ENCODE peak calls at places on chromosomes 1 and 21, in five cellular contexts. F is AG09319, N is pancreas, O is nephron progenitor cell, M is AG04449. L is an unnamed sample.

GRCh38 chr1:44543816-44544185 is 130.5 kb downstream of the TMEM53 start:
- DNase-seq in F (no peak), N (no peak), O (no peak), M (no peak), L (no peak)

GRCh38 chr1:41673355-41673754 is 188.9 kb upstream of the EDN2 start:
- DNase-seq in F (no peak), N (no peak), O (no peak), M (no peak), L (no peak)

GRCh38 chr1:9332513-9333143 is 39.9 kb downstream of the SPSB1 start:
- DNase-seq in F (no peak), N (no peak), O (no peak), M (no peak), L (no peak)

GRCh38 chr1:195637474-195637873 is 970.8 kb downstream of the KCNT2 start:
- DNase-seq in F (no peak), N (no peak), O (no peak), M (no peak), L (no peak)

GRCh38 chr1:178625695-178626094 is 99.3 kb upstream of the RALGPS2 start:
- DNase-seq in F (no peak), N (no peak), O (no peak), M (no peak), L (no peak)

GRCh38 chr21:35294231-35294898 is 245.3 kb upstream of the RUNX1 start:
- DNase-seq in F (no peak), N (peak; percentile 29), O (no peak), M (no peak), L (no peak)

GRCh38 chr1:32906652-32907051 is 5.5 kb upstream of the TMEM54 start:
- DNase-seq in F (no peak), N (no peak), O (no peak), M (no peak), L (no peak)

GRCh38 chr1:99122039-99122438 is 117.4 kb upstream of the PLPPR5 start:
- DNase-seq in F (no peak), N (no peak), O (no peak), M (no peak), L (no peak)

GRCh38 chr1:151568626-151569088 is 28.5 kb downstream of the TUFT1 start:
- DNase-seq in F (no peak), N (no peak), O (no peak), M (no peak), L (no peak)

GRCh38 chr1:87136607-87137341 is 191.9 kb upstream of the LMO4 start:
- DNase-seq in F (no peak), N (no peak), O (no peak), M (no peak), L (no peak)

GRCh38 chr1:192516776-192517297 is 58.7 kb upstream of the RGS1 start:
- DNase-seq in F (no peak), N (no peak), O (no peak), M (no peak), L (no peak)

GRCh38 chr1:46547481-46548383 is 3.7 kb downstream of the KNCN start:
- DNase-seq in F (no peak), N (no peak), O (no peak), M (no peak), L (peak; percentile 55)

GRCh38 chr1:155976062-155976912 is 2.1 kb downstream of the ARHGEF2 start:
- DNase-seq in F (peak; percentile 59), N (no peak), O (peak; percentile 33), M (no peak), L (peak; percentile 55)

GRCh38 chr1:239719642-239720258 is 333.4 kb downstream of the CHRM3 start:
- DNase-seq in F (no peak), N (no peak), O (no peak), M (no peak), L (no peak)

GRCh38 chr1:73056826-73057225 is 774.5 kb upstream of the NEGR1 start:
- DNase-seq in F (no peak), N (no peak), O (no peak), M (no peak), L (no peak)

GRCh38 chr1:233113009-233113712 is 162.8 kb downstream of the NTPCR start:
- DNase-seq in F (peak; percentile 96), N (no peak), O (peak; percentile 33), M (peak; percentile 99), L (peak; percentile 100)

GRCh38 chr1:227257964-227258363 is 60.3 kb downstream of the CDC42BPA start:
- DNase-seq in F (no peak), N (no peak), O (no peak), M (no peak), L (no peak)

GRCh38 chr1:215845224-215845902 is 278.3 kb downstream of the KCTD3 start:
- DNase-seq in F (peak; percentile 30), N (no peak), O (no peak), M (peak; percentile 47), L (peak; percentile 88)

GRCh38 chr1:224541072-224541790 is 74.9 kb upstream of the CNIH3 start:
- DNase-seq in F (no peak), N (no peak), O (no peak), M (no peak), L (no peak)

GRCh38 chr1:115922806-115923205 is 53.5 kb upstream of the SLC22A15 start:
- DNase-seq in F (no peak), N (no peak), O (peak; percentile 3), M (no peak), L (no peak)

GRCh38 chr1:68210829-68211228 is 21.5 kb downstream of the WLS start:
- DNase-seq in F (no peak), N (no peak), O (no peak), M (no peak), L (no peak)

GRCh38 chr1:20958430-20958829 is 171.3 kb upstream of the HP1BP3 start:
- DNase-seq in F (no peak), N (no peak), O (no peak), M (no peak), L (no peak)

DNA sequence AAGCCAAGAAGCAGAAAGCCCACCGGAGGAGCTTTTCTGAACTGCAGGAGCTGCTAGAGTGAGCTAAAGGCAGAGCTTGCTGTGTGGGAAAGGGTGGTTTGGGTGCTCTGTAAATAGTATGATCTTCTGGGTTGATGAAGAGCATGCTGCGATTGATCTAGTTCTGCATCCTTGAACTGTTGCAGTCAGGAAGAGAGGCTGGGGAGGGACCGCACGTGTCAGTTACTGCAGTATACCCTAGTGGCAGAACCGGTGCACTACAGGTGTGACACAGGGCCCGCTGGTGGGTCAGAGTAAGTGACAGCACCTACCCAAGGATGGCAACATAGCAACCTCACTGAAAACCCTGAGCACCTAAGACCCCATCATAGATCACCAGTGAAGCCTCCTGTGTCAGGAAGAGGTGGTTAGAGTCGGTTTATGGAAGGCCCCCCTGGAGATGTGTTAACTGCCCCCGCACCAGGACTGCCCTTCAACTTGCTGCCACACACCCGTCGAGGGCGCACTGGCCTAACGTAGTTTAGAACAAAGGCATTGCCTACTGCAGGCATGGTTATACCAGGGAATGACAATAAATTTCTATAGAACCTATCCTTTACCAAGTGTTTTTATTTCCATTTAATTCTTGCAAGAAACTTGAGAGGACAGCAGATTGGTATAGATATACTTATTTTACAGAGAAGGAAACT is 146.0 kb upstream of the KIAA0040 start:
- DNase-seq in F (no peak), N (no peak), O (peak; percentile 64), M (no peak), L (no peak)
- TF ChIP-seq CTCF in F (peak; percentile 4), N (peak; percentile 22), O (peak; percentile 55), M (no peak), L (no peak)

GRCh38 chr21:36994501-36995189 is 11.9 kb upstream of the RIPPLY3 start:
- DNase-seq in F (no peak), N (no peak), O (no peak), M (no peak), L (no peak)
- TF ChIP-seq CTCF in F (no peak), N (no peak), O (no peak), M (no peak), L (peak; percentile 17)

GRCh38 chr1:118304722-118305344 is 119.8 kb upstream of the SPAG17 start:
- DNase-seq in F (peak; percentile 5), N (no peak), O (no peak), M (no peak), L (no peak)
- TF ChIP-seq CTCF in F (peak; percentile 59), N (peak; percentile 36), O (peak; percentile 56), M (peak; percentile 66), L (peak; percentile 70)

GRCh38 chr1:2834741-2835564 is 33.5 kb upstream of the TTC34 start:
- DNase-seq in F (no peak), N (no peak), O (no peak), M (no peak), L (no peak)
- TF ChIP-seq CTCF in F (no peak), N (no peak), O (no peak), M (no peak), L (no peak)

GRCh38 chr21:42007541-42007940 is 2.6 kb downstream of the ZBTB21 start:
- DNase-seq in F (no peak), N (no peak), O (no peak), M (no peak), L (no peak)

GRCh38 chr21:42006765-42007164 is 3.4 kb downstream of the ZBTB21 start:
- DNase-seq in F (no peak), N (no peak), O (no peak), M (no peak), L (no peak)

GRCh38 chr21:42010507-42011493 is 640 bp upstream of the ZBTB21 start:
- DNase-seq in F (no peak), N (no peak), O (peak; percentile 50), M (no peak), L (no peak)

GRCh38 chr21:42009831-42010506 is at the start of gene ZBTB21:
- DNase-seq in F (peak; percentile 95), N (peak; percentile 99), O (peak; percentile 99), M (peak; percentile 79), L (peak; percentile 97)

GRCh38 chr21:42009018-42009830 is 936 bp downstream of the ZBTB21 start:
- DNase-seq in F (peak; percentile 39), N (peak; percentile 71), O (peak; percentile 61), M (no peak), L (peak; percentile 51)
- TF ChIP-seq CTCF in F (peak; percentile 14), N (no peak), O (no peak), M (peak; percentile 52), L (peak; percentile 63)

GRCh38 chr21:36412916-36413315 is 27.7 kb downstream of the CHAF1B start:
- DNase-seq in F (no peak), N (no peak), O (no peak), M (no peak), L (no peak)
- TF ChIP-seq CTCF in F (no peak), N (no peak), O (no peak), M (no peak), L (no peak)

DNA sequence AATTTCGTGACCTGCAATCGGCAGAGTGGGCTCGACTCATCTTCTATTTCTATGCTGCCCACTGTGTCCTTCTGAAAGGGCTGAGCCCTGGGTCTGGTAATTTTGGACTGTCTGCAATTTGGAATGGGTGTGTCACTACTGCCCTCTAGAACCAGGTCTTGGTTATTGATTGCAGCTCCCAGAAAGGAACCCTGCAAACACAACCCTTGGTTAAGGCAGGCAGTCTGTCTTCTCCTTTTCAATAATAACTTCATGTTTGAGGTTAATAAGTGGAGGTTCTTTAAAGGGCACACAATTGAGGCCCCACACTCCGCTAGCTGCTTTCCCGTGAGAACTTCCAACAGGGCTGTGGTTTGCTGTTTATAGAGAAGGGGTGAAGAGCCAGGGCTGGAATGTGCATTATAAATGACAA is 79.9 kb upstream of the LYST start:
- DNase-seq in F (no peak), N (no peak), O (no peak), M (peak; percentile 38), L (peak; percentile 43)
- TF ChIP-seq CTCF in F (peak; percentile 46), N (no peak), O (no peak), M (no peak), L (peak; percentile 59)